ENCODE peak calls at places on chromosome 3, in ten cellular contexts. One of them, this sample, is unnamed.

GRCh38 chr3:126418256-126418530 is 23.5 kb downstream of the CFAP100 start:
- DNase-seq in NCI-H460: no peak
- DNase-seq in MM.1S: no peak
- DNase-seq in SK-N-SH: peak
- DNase-seq in T-cell: no peak
- DNase-seq in NT2/D1: no peak
- DNase-seq in stimulated activated CD4-positive, alpha-beta T cell treated with anti-CD3 and anti-CD28 coated beads, TNF-alpha, amount 100 ng/mL, for 24 hours: no peak
- DNase-seq in cardiac fibroblast: no peak
- DNase-seq in activated CD4-positive, alpha-beta T cell treated with anti-CD3 and anti-CD28 coated beads, Interleukin-2, amount 50 U/mL, for 24 hours: no peak
- DNase-seq in RWPE1: no peak
- DNase-seq in this sample: no peak

GRCh38 chr3:128416578-128417150 is 50.0 kb downstream of the DNAJB8 start:
- DNase-seq in NCI-H460: peak
- DNase-seq in MM.1S: no peak
- DNase-seq in SK-N-SH: peak
- DNase-seq in T-cell: no peak
- DNase-seq in NT2/D1: no peak
- DNase-seq in stimulated activated CD4-positive, alpha-beta T cell treated with anti-CD3 and anti-CD28 coated beads, TNF-alpha, amount 100 ng/mL, for 24 hours: no peak
- DNase-seq in cardiac fibroblast: peak
- DNase-seq in activated CD4-positive, alpha-beta T cell treated with anti-CD3 and anti-CD28 coated beads, Interleukin-2, amount 50 U/mL, for 24 hours: no peak
- DNase-seq in RWPE1: peak
- DNase-seq in this sample: peak

GRCh38 chr3:43998841-43999805 is 242.6 kb upstream of the TOPAZ1 start:
- DNase-seq in NCI-H460: no peak
- DNase-seq in MM.1S: peak
- DNase-seq in SK-N-SH: peak
- DNase-seq in T-cell: no peak
- DNase-seq in NT2/D1: no peak
- DNase-seq in stimulated activated CD4-positive, alpha-beta T cell treated with anti-CD3 and anti-CD28 coated beads, TNF-alpha, amount 100 ng/mL, for 24 hours: no peak
- DNase-seq in cardiac fibroblast: peak
- DNase-seq in activated CD4-positive, alpha-beta T cell treated with anti-CD3 and anti-CD28 coated beads, Interleukin-2, amount 50 U/mL, for 24 hours: no peak
- DNase-seq in RWPE1: peak
- DNase-seq in this sample: peak

GRCh38 chr3:135907422-135908165 is 57.9 kb upstream of the PPP2R3A start:
- DNase-seq in NCI-H460: no peak
- DNase-seq in MM.1S: no peak
- DNase-seq in SK-N-SH: no peak
- DNase-seq in T-cell: no peak
- DNase-seq in NT2/D1: no peak
- DNase-seq in stimulated activated CD4-positive, alpha-beta T cell treated with anti-CD3 and anti-CD28 coated beads, TNF-alpha, amount 100 ng/mL, for 24 hours: no peak
- DNase-seq in cardiac fibroblast: no peak
- DNase-seq in activated CD4-positive, alpha-beta T cell treated with anti-CD3 and anti-CD28 coated beads, Interleukin-2, amount 50 U/mL, for 24 hours: no peak
- DNase-seq in RWPE1: peak
- DNase-seq in this sample: peak

GRCh38 chr3:188929138-188929537 is 242.6 kb upstream of the TPRG1 start:
- DNase-seq in NCI-H460: no peak
- DNase-seq in MM.1S: no peak
- DNase-seq in SK-N-SH: no peak
- DNase-seq in T-cell: no peak
- DNase-seq in NT2/D1: no peak
- DNase-seq in stimulated activated CD4-positive, alpha-beta T cell treated with anti-CD3 and anti-CD28 coated beads, TNF-alpha, amount 100 ng/mL, for 24 hours: no peak
- DNase-seq in cardiac fibroblast: no peak
- DNase-seq in activated CD4-positive, alpha-beta T cell treated with anti-CD3 and anti-CD28 coated beads, Interleukin-2, amount 50 U/mL, for 24 hours: no peak
- DNase-seq in RWPE1: no peak
- DNase-seq in this sample: peak

GRCh38 chr3:106403746-106404145 is 534.9 kb upstream of the CBLB start:
- DNase-seq in NCI-H460: no peak
- DNase-seq in MM.1S: no peak
- DNase-seq in SK-N-SH: no peak
- DNase-seq in T-cell: no peak
- DNase-seq in NT2/D1: no peak
- DNase-seq in stimulated activated CD4-positive, alpha-beta T cell treated with anti-CD3 and anti-CD28 coated beads, TNF-alpha, amount 100 ng/mL, for 24 hours: no peak
- DNase-seq in cardiac fibroblast: no peak
- DNase-seq in activated CD4-positive, alpha-beta T cell treated with anti-CD3 and anti-CD28 coated beads, Interleukin-2, amount 50 U/mL, for 24 hours: no peak
- DNase-seq in RWPE1: no peak
- DNase-seq in this sample: no peak

GRCh38 chr3:151971814-151972579 is 98.6 kb downstream of the SUCNR1 start:
- DNase-seq in NCI-H460: no peak
- DNase-seq in MM.1S: no peak
- DNase-seq in SK-N-SH: no peak
- DNase-seq in T-cell: no peak
- DNase-seq in NT2/D1: no peak
- DNase-seq in stimulated activated CD4-positive, alpha-beta T cell treated with anti-CD3 and anti-CD28 coated beads, TNF-alpha, amount 100 ng/mL, for 24 hours: no peak
- DNase-seq in cardiac fibroblast: no peak
- DNase-seq in activated CD4-positive, alpha-beta T cell treated with anti-CD3 and anti-CD28 coated beads, Interleukin-2, amount 50 U/mL, for 24 hours: no peak
- DNase-seq in RWPE1: no peak
- DNase-seq in this sample: no peak

GRCh38 chr3:1235526-1236120 is 142.8 kb downstream of the CNTN6 start:
- DNase-seq in NCI-H460: no peak
- DNase-seq in MM.1S: no peak
- DNase-seq in SK-N-SH: no peak
- DNase-seq in T-cell: no peak
- DNase-seq in NT2/D1: peak
- DNase-seq in stimulated activated CD4-positive, alpha-beta T cell treated with anti-CD3 and anti-CD28 coated beads, TNF-alpha, amount 100 ng/mL, for 24 hours: no peak
- DNase-seq in cardiac fibroblast: no peak
- DNase-seq in activated CD4-positive, alpha-beta T cell treated with anti-CD3 and anti-CD28 coated beads, Interleukin-2, amount 50 U/mL, for 24 hours: no peak
- DNase-seq in RWPE1: no peak
- DNase-seq in this sample: no peak

GRCh38 chr3:47899495-47900108 is 96.7 kb downstream of the DHX30 start:
- DNase-seq in NCI-H460: no peak
- DNase-seq in MM.1S: no peak
- DNase-seq in SK-N-SH: peak
- DNase-seq in T-cell: no peak
- DNase-seq in NT2/D1: no peak
- DNase-seq in stimulated activated CD4-positive, alpha-beta T cell treated with anti-CD3 and anti-CD28 coated beads, TNF-alpha, amount 100 ng/mL, for 24 hours: no peak
- DNase-seq in cardiac fibroblast: no peak
- DNase-seq in activated CD4-positive, alpha-beta T cell treated with anti-CD3 and anti-CD28 coated beads, Interleukin-2, amount 50 U/mL, for 24 hours: no peak
- DNase-seq in RWPE1: no peak
- DNase-seq in this sample: peak

GRCh38 chr3:12142476-12142875 is 16.2 kb downstream of the TIMP4 start:
- DNase-seq in NCI-H460: no peak
- DNase-seq in MM.1S: no peak
- DNase-seq in SK-N-SH: no peak
- DNase-seq in T-cell: no peak
- DNase-seq in NT2/D1: no peak
- DNase-seq in stimulated activated CD4-positive, alpha-beta T cell treated with anti-CD3 and anti-CD28 coated beads, TNF-alpha, amount 100 ng/mL, for 24 hours: no peak
- DNase-seq in cardiac fibroblast: no peak
- DNase-seq in activated CD4-positive, alpha-beta T cell treated with anti-CD3 and anti-CD28 coated beads, Interleukin-2, amount 50 U/mL, for 24 hours: no peak
- DNase-seq in RWPE1: no peak
- DNase-seq in this sample: no peak

GRCh38 chr3:11273945-11274344 is 1.7 kb downstream of the ATG7 start:
- DNase-seq in NCI-H460: no peak
- DNase-seq in MM.1S: no peak
- DNase-seq in SK-N-SH: no peak
- DNase-seq in T-cell: no peak
- DNase-seq in NT2/D1: no peak
- DNase-seq in stimulated activated CD4-positive, alpha-beta T cell treated with anti-CD3 and anti-CD28 coated beads, TNF-alpha, amount 100 ng/mL, for 24 hours: no peak
- DNase-seq in cardiac fibroblast: no peak
- DNase-seq in activated CD4-positive, alpha-beta T cell treated with anti-CD3 and anti-CD28 coated beads, Interleukin-2, amount 50 U/mL, for 24 hours: no peak
- DNase-seq in RWPE1: no peak
- DNase-seq in this sample: no peak

GRCh38 chr3:25493246-25493645 is 65.2 kb downstream of the RARB start:
- DNase-seq in NCI-H460: no peak
- DNase-seq in MM.1S: no peak
- DNase-seq in SK-N-SH: no peak
- DNase-seq in T-cell: no peak
- DNase-seq in NT2/D1: no peak
- DNase-seq in stimulated activated CD4-positive, alpha-beta T cell treated with anti-CD3 and anti-CD28 coated beads, TNF-alpha, amount 100 ng/mL, for 24 hours: no peak
- DNase-seq in cardiac fibroblast: no peak
- DNase-seq in activated CD4-positive, alpha-beta T cell treated with anti-CD3 and anti-CD28 coated beads, Interleukin-2, amount 50 U/mL, for 24 hours: no peak
- DNase-seq in RWPE1: no peak
- DNase-seq in this sample: no peak

GRCh38 chr3:145696011-145696410 is 465.0 kb downstream of the PLOD2 start:
- DNase-seq in NCI-H460: no peak
- DNase-seq in MM.1S: no peak
- DNase-seq in SK-N-SH: no peak
- DNase-seq in T-cell: no peak
- DNase-seq in NT2/D1: no peak
- DNase-seq in stimulated activated CD4-positive, alpha-beta T cell treated with anti-CD3 and anti-CD28 coated beads, TNF-alpha, amount 100 ng/mL, for 24 hours: no peak
- DNase-seq in cardiac fibroblast: peak
- DNase-seq in activated CD4-positive, alpha-beta T cell treated with anti-CD3 and anti-CD28 coated beads, Interleukin-2, amount 50 U/mL, for 24 hours: no peak
- DNase-seq in RWPE1: no peak
- DNase-seq in this sample: no peak

GRCh38 chr3:38493019-38493418 is 3.1 kb upstream of the EXOG start:
- DNase-seq in NCI-H460: no peak
- DNase-seq in MM.1S: no peak
- DNase-seq in SK-N-SH: no peak
- DNase-seq in T-cell: no peak
- DNase-seq in NT2/D1: no peak
- DNase-seq in stimulated activated CD4-positive, alpha-beta T cell treated with anti-CD3 and anti-CD28 coated beads, TNF-alpha, amount 100 ng/mL, for 24 hours: no peak
- DNase-seq in cardiac fibroblast: peak
- DNase-seq in activated CD4-positive, alpha-beta T cell treated with anti-CD3 and anti-CD28 coated beads, Interleukin-2, amount 50 U/mL, for 24 hours: no peak
- DNase-seq in RWPE1: no peak
- DNase-seq in this sample: no peak

GRCh38 chr3:43729707-43730399 is 39.1 kb downstream of the ABHD5 start:
- DNase-seq in NCI-H460: no peak
- DNase-seq in MM.1S: no peak
- DNase-seq in SK-N-SH: no peak
- DNase-seq in T-cell: no peak
- DNase-seq in NT2/D1: no peak
- DNase-seq in stimulated activated CD4-positive, alpha-beta T cell treated with anti-CD3 and anti-CD28 coated beads, TNF-alpha, amount 100 ng/mL, for 24 hours: no peak
- DNase-seq in cardiac fibroblast: no peak
- DNase-seq in activated CD4-positive, alpha-beta T cell treated with anti-CD3 and anti-CD28 coated beads, Interleukin-2, amount 50 U/mL, for 24 hours: no peak
- DNase-seq in RWPE1: no peak
- DNase-seq in this sample: no peak

GRCh38 chr3:129016366-129016724 is 15.2 kb downstream of the EFCC1 start:
- DNase-seq in NCI-H460: no peak
- DNase-seq in MM.1S: peak
- DNase-seq in SK-N-SH: no peak
- DNase-seq in T-cell: peak
- DNase-seq in NT2/D1: no peak
- DNase-seq in stimulated activated CD4-positive, alpha-beta T cell treated with anti-CD3 and anti-CD28 coated beads, TNF-alpha, amount 100 ng/mL, for 24 hours: peak
- DNase-seq in cardiac fibroblast: no peak
- DNase-seq in activated CD4-positive, alpha-beta T cell treated with anti-CD3 and anti-CD28 coated beads, Interleukin-2, amount 50 U/mL, for 24 hours: peak
- DNase-seq in RWPE1: no peak
- DNase-seq in this sample: no peak

GRCh38 chr3:50571486-50571885 is 2.2 kb downstream of the HEMK1 start:
- DNase-seq in NCI-H460: no peak
- DNase-seq in MM.1S: no peak
- DNase-seq in SK-N-SH: no peak
- DNase-seq in T-cell: no peak
- DNase-seq in NT2/D1: no peak
- DNase-seq in stimulated activated CD4-positive, alpha-beta T cell treated with anti-CD3 and anti-CD28 coated beads, TNF-alpha, amount 100 ng/mL, for 24 hours: no peak
- DNase-seq in cardiac fibroblast: no peak
- DNase-seq in activated CD4-positive, alpha-beta T cell treated with anti-CD3 and anti-CD28 coated beads, Interleukin-2, amount 50 U/mL, for 24 hours: no peak
- DNase-seq in RWPE1: no peak
- DNase-seq in this sample: no peak

GRCh38 chr3:141940204-141940776 is 63.8 kb downstream of the ATP1B3 start:
- DNase-seq in NCI-H460: peak
- DNase-seq in MM.1S: no peak
- DNase-seq in SK-N-SH: peak
- DNase-seq in T-cell: no peak
- DNase-seq in NT2/D1: no peak
- DNase-seq in stimulated activated CD4-positive, alpha-beta T cell treated with anti-CD3 and anti-CD28 coated beads, TNF-alpha, amount 100 ng/mL, for 24 hours: peak
- DNase-seq in cardiac fibroblast: peak
- DNase-seq in activated CD4-positive, alpha-beta T cell treated with anti-CD3 and anti-CD28 coated beads, Interleukin-2, amount 50 U/mL, for 24 hours: peak
- DNase-seq in RWPE1: peak
- DNase-seq in this sample: peak

This sample was measured in mammary epithelial cell.